ENCODE peak calls at places on chromosomes 1 and 21, in six cellular contexts. One of them, this sample, is unnamed.

GRCh38 chr21:36125513-36126121 is 9.3 kb upstream of the CBR3 start:
- DNase-seq in kidney: no peak
- DNase-seq in heart right ventricle: no peak
- DNase-seq in Daoy: peak; percentile 62
- DNase-seq in GM03348: peak; percentile 66
- DNase-seq in T-cell: peak; percentile 53
- DNase-seq in this sample: no peak

GRCh38 chr1:29644812-29645211 is 408.5 kb downstream of the PTPRU start:
- DNase-seq in Daoy: no peak
- DNase-seq in heart right ventricle: no peak
- DNase-seq in GM03348: no peak
- DNase-seq in T-cell: no peak
- DNase-seq in kidney: no peak
- DNase-seq in this sample: no peak

GRCh38 chr1:119186471-119186870 is 46.0 kb upstream of the WARS2 start:
- DNase-seq in heart right ventricle: no peak
- DNase-seq in Daoy: no peak
- DNase-seq in T-cell: no peak
- DNase-seq in GM03348: no peak
- DNase-seq in kidney: no peak
- DNase-seq in this sample: no peak

GRCh38 chr1:234505774-234506114 is 26.8 kb upstream of the TARBP1 start:
- DNase-seq in kidney: no peak
- DNase-seq in Daoy: no peak
- DNase-seq in heart right ventricle: no peak
- DNase-seq in GM03348: peak; percentile 58
- DNase-seq in T-cell: no peak
- DNase-seq in this sample: peak; percentile 70

GRCh38 chr1:225290244-225290643 is 137.6 kb downstream of the LBR start:
- DNase-seq in heart right ventricle: no peak
- DNase-seq in T-cell: no peak
- DNase-seq in Daoy: no peak
- DNase-seq in GM03348: no peak
- DNase-seq in kidney: no peak
- DNase-seq in this sample: no peak

GRCh38 chr1:205976708-205977107 is 26.5 kb downstream of the RAB7B start:
- DNase-seq in T-cell: no peak
- DNase-seq in heart right ventricle: peak; percentile 52
- DNase-seq in GM03348: peak; percentile 34
- DNase-seq in kidney: no peak
- DNase-seq in Daoy: peak; percentile 73
- DNase-seq in this sample: no peak

GRCh38 chr1:53722025-53722424 is 16.9 kb downstream of the GLIS1 start:
- DNase-seq in GM03348: no peak
- DNase-seq in Daoy: no peak
- DNase-seq in T-cell: no peak
- DNase-seq in kidney: no peak
- DNase-seq in heart right ventricle: no peak
- DNase-seq in this sample: no peak

GRCh38 chr1:20836230-20836629 is 49.1 kb upstream of the HP1BP3 start:
- DNase-seq in kidney: no peak
- DNase-seq in heart right ventricle: no peak
- DNase-seq in Daoy: no peak
- DNase-seq in T-cell: no peak
- DNase-seq in GM03348: no peak
- DNase-seq in this sample: no peak

GRCh38 chr1:86741947-86742572 is 37.7 kb downstream of the SH3GLB1 start:
- DNase-seq in heart right ventricle: no peak
- DNase-seq in Daoy: peak; percentile 42
- DNase-seq in GM03348: peak; percentile 26
- DNase-seq in T-cell: peak; percentile 30
- DNase-seq in kidney: no peak
- DNase-seq in this sample: no peak

GRCh38 chr1:26838474-26839338 is 12.2 kb downstream of the ZDHHC18 start:
- DNase-seq in GM03348: no peak
- DNase-seq in T-cell: peak; percentile 52
- DNase-seq in heart right ventricle: no peak
- DNase-seq in Daoy: no peak
- DNase-seq in kidney: no peak
- DNase-seq in this sample: peak; percentile 14

GRCh38 chr1:160077496-160077895 is 3.8 kb upstream of the KCNJ9 start:
- DNase-seq in heart right ventricle: no peak
- DNase-seq in T-cell: no peak
- DNase-seq in Daoy: no peak
- DNase-seq in kidney: peak; percentile 15
- DNase-seq in GM03348: no peak
- DNase-seq in this sample: no peak

GRCh38 chr1:78673120-78673519 is 23.5 kb downstream of the IFI44 start:
- DNase-seq in Daoy: no peak
- DNase-seq in heart right ventricle: no peak
- DNase-seq in GM03348: no peak
- DNase-seq in kidney: no peak
- DNase-seq in T-cell: no peak
- DNase-seq in this sample: no peak

GRCh38 chr1:1629430-1630190 is 2.4 kb upstream of the MMP23B start:
- DNase-seq in Daoy: no peak
- DNase-seq in heart right ventricle: peak; percentile 38
- DNase-seq in T-cell: peak; percentile 87
- DNase-seq in GM03348: no peak
- DNase-seq in kidney: peak; percentile 87
- DNase-seq in this sample: no peak

GRCh38 chr1:209889077-209889418 is 49.0 kb upstream of the SYT14 start:
- DNase-seq in Daoy: no peak
- DNase-seq in heart right ventricle: no peak
- DNase-seq in T-cell: no peak
- DNase-seq in kidney: no peak
- DNase-seq in GM03348: no peak
- DNase-seq in this sample: no peak